ENCODE peak calls at places on chromosomes 2 and 18, in five cellular contexts. V is AG09309, J is left lung, X is astrocyte of the spinal cord, E is A549. K is an unnamed sample.

GRCh38 chr2:42342795-42343241 is 18.2 kb downstream of the COX7A2L start:
- DNase-seq in V (no peak), J (no peak), X (no peak), E (no peak), K (no peak)

GRCh38 chr2:94874277-94874997 is 3.2 kb downstream of the TEKT4 start:
- DNase-seq in V (no peak), J (no peak), X (no peak), E (peak; percentile 58), K (no peak)

GRCh38 chr2:212858496-212858895 is 292.9 kb downstream of the IKZF2 start:
- DNase-seq in V (no peak), J (no peak), X (no peak), E (no peak), K (no peak)

GRCh38 chr2:214322662-214323061 is 88.2 kb upstream of the VWC2L start:
- DNase-seq in V (no peak), J (no peak), X (no peak), E (no peak), K (no peak)

GRCh38 chr2:27071990-27072830 is 756 bp upstream of the OST4 start:
- DNase-seq in V (no peak), J (peak; percentile 70), X (peak; percentile 87), E (no peak), K (no peak)

GRCh38 chr2:237060518-237061312 is 25.0 kb upstream of the COPS8 start:
- DNase-seq in V (no peak), J (no peak), X (peak; percentile 75), E (peak; percentile 71), K (no peak)

GRCh38 chr2:28447943-28448737 is 47.7 kb upstream of the PLB1 start:
- DNase-seq in V (peak; percentile 87), J (peak; percentile 5), X (peak; percentile 82), E (peak; percentile 41), K (no peak)

GRCh38 chr2:42047488-42048317 is at the start of gene PKDCC:
- DNase-seq in V (no peak), J (peak; percentile 82), X (peak; percentile 85), E (peak; percentile 84), K (peak; percentile 23)

GRCh38 chr18:44830551-44830950 is 149.9 kb downstream of the SETBP1 start:
- DNase-seq in V (no peak), J (no peak), X (no peak), E (no peak), K (no peak)

GRCh38 chr18:63302647-63303405 is 16.7 kb downstream of the BCL2 start:
- DNase-seq in V (no peak), J (no peak), X (no peak), E (no peak), K (no peak)

GRCh38 chr2:176650811-176651559 is 381.7 kb downstream of the MTX2 start:
- DNase-seq in V (no peak), J (no peak), X (no peak), E (no peak), K (no peak)

GRCh38 chr2:235279965-235280364 is 213.9 kb upstream of the AGAP1 start:
- DNase-seq in V (no peak), J (no peak), X (no peak), E (no peak), K (no peak)

GRCh38 chr2:173773076-173773475 is 192.1 kb downstream of the SP3 start:
- DNase-seq in V (no peak), J (no peak), X (no peak), E (no peak), K (no peak)

GRCh38 chr2:229268626-229269025 is 2.5 kb downstream of the PID1 start:
- DNase-seq in V (no peak), J (no peak), X (no peak), E (peak; percentile 7), K (no peak)

GRCh38 chr2:176174850-176175728 is 13.4 kb upstream of the HOXD1 start:
- DNase-seq in V (no peak), J (no peak), X (no peak), E (no peak), K (no peak)

GRCh38 chr18:9043581-9043980 is 58.9 kb upstream of the NDUFV2 start:
- DNase-seq in V (no peak), J (no peak), X (no peak), E (no peak), K (no peak)

GRCh38 chr2:240201861-240202260 is 61.4 kb upstream of the OTOS start:
- DNase-seq in V (no peak), J (no peak), X (no peak), E (no peak), K (no peak)

GRCh38 chr2:151830966-151831365 is 2.7 kb upstream of the ARL5A start:
- DNase-seq in V (no peak), J (no peak), X (no peak), E (no peak), K (no peak)

GRCh38 chr2:136917281-136917680 is 151.9 kb downstream of the THSD7B start:
- DNase-seq in V (no peak), J (no peak), X (no peak), E (no peak), K (no peak)
- TF ChIP-seq CTCF in V (no peak), J (no peak), X (no peak), E (no peak), K (no peak)

GRCh38 chr2:131673400-131674173 is 145.9 kb downstream of the CCDC74A start:
- DNase-seq in V (peak; percentile 14), J (peak; percentile 83), X (peak; percentile 57), E (peak; percentile 78), K (peak; percentile 57)

DNA sequence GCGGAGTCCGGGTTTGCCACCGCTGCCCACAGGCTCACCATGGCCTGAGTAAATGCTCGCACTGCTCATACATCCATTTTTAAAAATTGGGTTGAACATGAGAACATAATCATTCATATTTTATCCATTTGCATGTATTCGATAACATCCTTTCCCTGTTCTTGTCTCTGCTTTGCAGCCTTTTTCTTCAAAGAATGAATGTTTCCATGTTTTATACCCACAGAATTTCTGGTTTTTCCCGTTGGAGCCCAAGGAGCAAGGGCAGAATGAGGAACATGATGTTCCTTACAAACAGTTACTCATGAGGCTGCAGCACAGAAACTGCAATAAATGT is 146.5 kb downstream of the CCDC74A start:
- DNase-seq in V (no peak), J (no peak), X (no peak), E (no peak), K (no peak)
- TF ChIP-seq CTCF in V (no peak), J (no peak), X (no peak), E (peak; percentile 2), K (peak; percentile 39)

GRCh38 chr18:54416459-54416858 is 58.8 kb downstream of the C18orf54 start:
- DNase-seq in V (peak; percentile 64), J (no peak), X (peak; percentile 93), E (no peak), K (no peak)
- TF ChIP-seq CTCF in V (no peak), J (no peak), X (no peak), E (no peak), K (no peak)

GRCh38 chr2:134466141-134466540 is 212.3 kb downstream of the MGAT5 start:
- DNase-seq in V (no peak), J (no peak), X (no peak), E (peak; percentile 55), K (no peak)
- TF ChIP-seq CTCF in V (no peak), J (no peak), X (peak; percentile 13), E (peak; percentile 36), K (no peak)

DNA sequence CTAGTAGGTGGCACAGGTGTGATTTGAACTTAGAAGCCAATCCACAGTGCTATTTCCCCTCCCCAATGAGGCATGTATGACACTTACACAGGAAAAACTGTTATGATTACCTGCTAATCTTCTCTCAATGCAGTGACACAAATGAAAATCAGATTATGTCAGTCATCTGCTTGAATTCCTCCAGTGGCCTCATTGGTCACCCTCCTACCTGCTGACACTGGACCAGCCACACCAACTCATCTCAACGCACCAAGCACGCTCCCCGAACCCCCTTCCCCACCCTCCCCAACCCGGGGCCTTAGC is 82.2 kb upstream of the SEC11C start:
- DNase-seq in V (no peak), J (no peak), X (no peak), E (no peak), K (no peak)
- TF ChIP-seq CTCF in V (no peak), J (peak; percentile 31), X (no peak), E (no peak), K (no peak)

GRCh38 chr2:23563151-23563550 is 178.2 kb downstream of the KLHL29 start:
- DNase-seq in V (no peak), J (no peak), X (no peak), E (no peak), K (no peak)

GRCh38 chr2:23564618-23564967 is 179.6 kb downstream of the KLHL29 start:
- DNase-seq in V (no peak), J (no peak), X (peak; percentile 43), E (no peak), K (no peak)

GRCh38 chr2:23565374-23565773 is 180.4 kb downstream of the KLHL29 start:
- DNase-seq in V (no peak), J (no peak), X (no peak), E (no peak), K (no peak)

GRCh38 chr2:23562143-23562542 is 177.2 kb downstream of the KLHL29 start:
- DNase-seq in V (no peak), J (no peak), X (no peak), E (no peak), K (no peak)

DNA sequence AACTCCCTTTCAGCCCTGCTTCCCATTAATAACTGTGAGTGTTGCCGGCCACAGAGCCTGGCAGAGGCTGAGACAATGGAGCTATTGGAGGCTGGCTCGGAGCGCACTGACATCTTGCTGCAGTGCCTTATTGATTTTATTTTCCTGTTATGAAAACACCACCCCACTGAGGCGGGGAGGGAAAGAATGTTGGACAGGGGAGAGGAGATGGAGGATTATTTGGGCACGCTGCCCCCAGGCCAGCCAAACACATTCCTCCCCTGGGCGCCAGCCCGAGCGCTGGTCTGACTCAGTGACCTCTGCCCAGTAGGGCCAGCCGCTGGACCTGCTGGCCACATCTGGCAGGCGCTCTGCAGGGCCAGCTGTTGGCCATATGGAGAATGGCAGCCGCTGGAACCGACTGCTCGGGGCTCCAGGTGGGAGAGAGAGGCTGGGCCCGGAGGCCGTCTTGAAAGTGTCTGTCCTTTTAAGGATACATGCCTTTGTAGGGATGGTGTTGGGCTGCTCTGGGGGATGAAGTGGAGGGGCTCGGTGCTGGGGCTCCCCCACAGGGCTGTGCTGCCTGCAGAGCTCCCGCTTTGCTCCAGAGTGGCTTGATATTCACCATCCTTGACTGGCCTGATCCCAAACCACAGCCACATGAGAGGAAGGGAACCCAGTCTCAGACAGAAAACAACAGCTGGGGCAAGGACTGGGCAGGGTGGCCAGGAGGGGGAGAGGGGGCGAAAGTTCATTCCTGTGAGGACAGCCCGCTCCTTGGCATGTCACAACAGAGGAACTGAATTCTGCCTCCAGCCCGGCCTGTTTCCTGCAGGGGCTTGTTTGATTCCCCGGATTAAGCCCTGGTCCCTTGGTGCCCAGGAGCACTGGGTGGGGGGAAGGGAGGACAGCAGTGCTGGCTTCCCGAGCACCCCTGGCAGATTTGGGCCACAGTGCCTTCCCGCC is 179.0 kb downstream of the KLHL29 start:
- DNase-seq in V (peak; percentile 47), J (no peak), X (peak; percentile 75), E (no peak), K (no peak)
- TF ChIP-seq CTCF in V (peak; percentile 33), J (no peak), X (peak; percentile 26), E (no peak), K (no peak)